ENCODE peak calls at places on chromosome 5, in six cellular contexts. V, N, Y, T, J and Z are unnamed samples.
A peak's percentile ranks its signal among the peaks of the same experiment; 100 is the strongest.

GRCh38 chr5:85017271-85017670 is 632.6 kb upstream of the EDIL3 start:
- DNase-seq in V (no peak), N (no peak), Y (no peak), T (no peak), J (no peak), Z (no peak)

GRCh38 chr5:128665747-128666355 is 127.8 kb upstream of the FBN2 start:
- DNase-seq in V (no peak), N (no peak), Y (no peak), T (no peak), J (no peak), Z (no peak)

GRCh38 chr5:150636391-150637244 is 3.8 kb upstream of the SYNPO start:
- DNase-seq in V (no peak), N (no peak), Y (peak; percentile 67), T (no peak), J (peak; percentile 89), Z (no peak)

GRCh38 chr5:139481580-139482049 is 943 bp downstream of the STING1 start:
- DNase-seq in V (no peak), N (no peak), Y (no peak), T (peak; percentile 31), J (no peak), Z (no peak)

GRCh38 chr5:69414885-69415583 is at the start of gene MARVELD2:
- DNase-seq in V (peak; percentile 34), N (peak; percentile 96), Y (peak; percentile 19), T (peak; percentile 69), J (no peak), Z (peak; percentile 97)

GRCh38 chr5:66720776-66721175 is 124.6 kb downstream of the MAST4 start:
- DNase-seq in V (no peak), N (peak; percentile 49), Y (no peak), T (no peak), J (no peak), Z (peak; percentile 57)

GRCh38 chr5:122907238-122907637 is 61.8 kb downstream of the SNX24 start:
- DNase-seq in V (no peak), N (peak; percentile 94), Y (peak; percentile 24), T (no peak), J (no peak), Z (no peak)

GRCh38 chr5:67338416-67338815 is 141.8 kb upstream of the CD180 start:
- DNase-seq in V (no peak), N (no peak), Y (no peak), T (no peak), J (no peak), Z (no peak)

GRCh38 chr5:63860379-63860778 is 101.9 kb downstream of the HTR1A start:
- DNase-seq in V (no peak), N (peak; percentile 32), Y (no peak), T (no peak), J (no peak), Z (no peak)

GRCh38 chr5:73901045-73901444 is 275.0 kb downstream of the ARHGEF28 start:
- DNase-seq in V (peak; percentile 31), N (peak; percentile 11), Y (peak; percentile 66), T (peak; percentile 21), J (no peak), Z (no peak)

GRCh38 chr5:171534009-171534895 is 114.8 kb downstream of the FGF18 start:
- DNase-seq in V (no peak), N (peak; percentile 46), Y (no peak), T (no peak), J (no peak), Z (no peak)

GRCh38 chr5:17666726-17667235 is 32.5 kb downstream of the TAF11L14 start:
- DNase-seq in V (no peak), N (no peak), Y (no peak), T (no peak), J (no peak), Z (no peak)

GRCh38 chr5:142316681-142317080 is 8.1 kb downstream of the SPRY4 start:
- DNase-seq in V (no peak), N (no peak), Y (no peak), T (no peak), J (no peak), Z (no peak)
- H3K36me3 ChIP-seq in V (no peaks in the 10 kb centered on the region), N (peaks cover 38% of the 10 kb centered on the region), Y (peaks cover 48% of the 10 kb centered on the region), T (peaks cover 24% of the 10 kb centered on the region), J (peaks cover 60% of the 10 kb centered on the region), Z (peaks cover 83% of the 10 kb centered on the region)

GRCh38 chr5:31377284-31377946 is 154.5 kb downstream of the DROSHA start:
- DNase-seq in V (no peak), N (no peak), Y (no peak), T (no peak), J (no peak), Z (no peak)

GRCh38 chr5:31375999-31376720 is 155.7 kb downstream of the DROSHA start:
- DNase-seq in V (no peak), N (no peak), Y (no peak), T (no peak), J (no peak), Z (no peak)

GRCh38 chr5:31366941-31367340 is 165.0 kb downstream of the DROSHA start:
- DNase-seq in V (no peak), N (no peak), Y (no peak), T (no peak), J (no peak), Z (no peak)

GRCh38 chr5:31372124-31372523 is 159.8 kb downstream of the DROSHA start:
- DNase-seq in V (no peak), N (no peak), Y (no peak), T (no peak), J (no peak), Z (no peak)
- H3K36me3 ChIP-seq in V (no peaks in the 10 kb centered on the region), N (no peaks in the 10 kb centered on the region), Y (no peaks in the 10 kb centered on the region), T (no peaks in the 10 kb centered on the region), J (no peaks in the 10 kb centered on the region), Z (no peaks in the 10 kb centered on the region)

GRCh38 chr5:178931846-178932760 is 8.9 kb upstream of the ZNF454 start:
- DNase-seq in V (no peak), N (peak; percentile 6), Y (no peak), T (no peak), J (no peak), Z (no peak)
- H3K36me3 ChIP-seq in V (no peaks in the 10 kb centered on the region), N (no peaks in the 10 kb centered on the region), Y (no peaks in the 10 kb centered on the region), T (peaks cover 17% of the 10 kb centered on the region), J (no peaks in the 10 kb centered on the region), Z (no peaks in the 10 kb centered on the region)

GRCh38 chr5:72878854-72879253 is 62.4 kb downstream of the TNPO1 start:
- DNase-seq in V (no peak), N (no peak), Y (no peak), T (no peak), J (no peak), Z (no peak)
- H3K36me3 ChIP-seq in V (no peaks in the 10 kb centered on the region), N (peaks cover 4% of the 10 kb centered on the region), Y (peaks cover 72% of the 10 kb centered on the region), T (peaks cover 100% of the 10 kb centered on the region), J (peaks cover 90% of the 10 kb centered on the region), Z (peaks cover 87% of the 10 kb centered on the region)

DNA sequence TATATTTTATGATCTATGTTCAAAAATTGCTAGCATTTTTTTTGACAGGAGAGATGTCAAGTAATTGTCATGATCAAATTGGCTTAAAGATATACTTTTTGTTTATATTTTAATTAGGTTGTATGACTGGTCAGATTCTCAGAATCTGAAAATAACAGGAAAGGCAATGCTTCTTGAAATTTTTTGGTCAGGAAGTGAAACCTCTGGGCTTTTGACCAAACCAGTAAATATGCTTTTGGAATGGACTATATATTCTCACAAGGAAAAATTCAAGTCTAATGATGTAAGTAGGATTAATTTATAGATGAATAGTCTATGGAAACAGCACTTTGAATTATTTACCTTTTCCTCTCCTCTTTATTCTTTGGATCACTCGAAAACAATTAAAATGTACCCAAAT is 52.3 kb downstream of the SLF1 start:
- DNase-seq in V (no peak), N (no peak), Y (no peak), T (no peak), J (no peak), Z (no peak)
- H3K36me3 ChIP-seq in V (no peaks in the 10 kb centered on the region), N (no peaks in the 10 kb centered on the region), Y (no peaks in the 10 kb centered on the region), T (peaks cover 13% of the 10 kb centered on the region), J (no peaks in the 10 kb centered on the region), Z (peaks cover 48% of the 10 kb centered on the region)

GRCh38 chr5:61523072-61523471 is 191.0 kb downstream of the ZSWIM6 start:
- DNase-seq in V (no peak), N (no peak), Y (no peak), T (no peak), J (no peak), Z (no peak)
- H3K36me3 ChIP-seq in V (no peaks in the 10 kb centered on the region), N (no peaks in the 10 kb centered on the region), Y (peaks cover 2% of the 10 kb centered on the region), T (peaks cover 30% of the 10 kb centered on the region), J (no peaks in the 10 kb centered on the region), Z (peaks cover 32% of the 10 kb centered on the region)

DNA sequence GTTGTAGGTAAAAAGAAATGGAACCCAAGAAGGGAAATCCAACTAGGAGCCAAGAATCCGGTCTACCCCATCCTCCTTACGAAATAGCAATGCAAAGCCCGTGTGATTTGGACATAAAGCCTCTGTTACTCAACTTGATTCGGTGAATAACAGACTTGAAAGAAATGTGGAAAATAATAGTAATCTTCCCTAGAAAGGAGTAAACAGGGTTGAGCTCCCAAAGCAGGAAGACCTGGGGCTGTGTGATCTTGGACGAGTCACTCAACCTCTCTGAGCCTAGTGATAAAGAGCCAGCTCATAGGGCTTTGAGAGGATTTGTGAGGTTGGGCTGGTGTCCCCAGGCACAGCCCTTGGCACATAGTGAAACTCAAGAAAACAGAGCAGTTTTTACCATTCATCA is 42.7 kb upstream of the IL17B start:
- DNase-seq in V (no peak), N (no peak), Y (no peak), T (no peak), J (no peak), Z (no peak)
- H3K36me3 ChIP-seq in V (no peaks in the 10 kb centered on the region), N (no peaks in the 10 kb centered on the region), Y (peaks cover 77% of the 10 kb centered on the region), T (peaks cover 32% of the 10 kb centered on the region), J (no peaks in the 10 kb centered on the region), Z (no peaks in the 10 kb centered on the region)

GRCh38 chr5:143279698-143280097 is 123.8 kb downstream of the NR3C1 start:
- DNase-seq in V (no peak), N (peak; percentile 93), Y (no peak), T (no peak), J (no peak), Z (peak; percentile 71)
- H3K36me3 ChIP-seq in V (no peaks in the 10 kb centered on the region), N (no peaks in the 10 kb centered on the region), Y (no peaks in the 10 kb centered on the region), T (peaks cover 55% of the 10 kb centered on the region), J (no peaks in the 10 kb centered on the region), Z (peaks cover 37% of the 10 kb centered on the region)

GRCh38 chr5:177334155-177334551 is 17.3 kb downstream of the LMAN2 start:
- DNase-seq in V (no peak), N (no peak), Y (no peak), T (no peak), J (peak; percentile 93), Z (no peak)
- H3K36me3 ChIP-seq in V (peaks cover 6% of the 10 kb centered on the region), N (peaks cover 5% of the 10 kb centered on the region), Y (peaks cover 56% of the 10 kb centered on the region), T (peaks cover 100% of the 10 kb centered on the region), J (peaks cover 68% of the 10 kb centered on the region), Z (peaks cover 52% of the 10 kb centered on the region)

DNA sequence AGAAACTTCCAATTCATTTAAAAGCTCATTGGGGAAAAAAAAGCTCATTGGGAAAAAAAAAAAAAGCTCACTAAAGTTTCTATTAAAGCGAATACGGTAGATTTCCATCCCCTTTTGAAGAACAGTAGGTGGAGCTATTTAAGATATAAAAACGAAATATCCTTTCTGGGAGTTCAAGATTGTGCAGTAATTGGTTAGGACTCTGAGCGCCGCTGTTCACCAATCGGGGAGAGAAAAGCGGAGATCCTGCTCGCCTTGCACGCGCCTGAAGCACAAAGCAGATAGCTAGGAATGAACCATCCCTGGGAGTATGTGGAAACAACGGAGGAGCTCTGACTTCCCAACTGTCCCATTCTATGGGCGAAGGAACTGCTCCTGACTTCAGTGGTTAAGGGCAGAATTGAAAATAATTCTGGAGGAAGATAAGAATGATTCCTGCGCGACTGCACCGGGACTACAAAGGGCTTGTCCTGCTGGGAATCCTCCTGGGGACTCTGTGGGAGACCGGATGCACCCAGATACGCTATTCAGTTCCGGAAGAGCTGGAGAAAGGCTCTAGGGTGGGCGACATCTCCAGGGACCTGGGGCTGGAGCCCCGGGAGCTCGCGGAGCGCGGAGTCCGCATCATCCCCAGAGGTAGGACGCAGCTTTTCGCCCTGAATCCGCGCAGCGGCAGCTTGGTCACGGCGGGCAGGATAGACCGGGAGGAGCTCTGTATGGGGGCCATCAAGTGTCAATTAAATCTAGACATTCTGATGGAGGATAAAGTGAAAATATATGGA is at the start of gene PCDHGA12:
- DNase-seq in V (no peak), N (no peak), Y (peak; percentile 87), T (no peak), J (no peak), Z (no peak)
- H3K36me3 ChIP-seq in V (no peaks in the 10 kb centered on the region), N (no peaks in the 10 kb centered on the region), Y (no peaks in the 10 kb centered on the region), T (peaks cover 4% of the 10 kb centered on the region), J (peaks cover 13% of the 10 kb centered on the region), Z (no peaks in the 10 kb centered on the region)